ENCODE peak calls at places on chromosomes 4 and X, in eight cellular contexts. N is LoVo; W is NCI-H1694 treated with DMSO at 0.1 percent for 48 hours; J is NCI-H2081; T is Panc1; S is CD8-positive, alpha-beta T cell; R is T-helper 22 cell; H is hippocampal formation. M is an unnamed sample.

GRCh38 chrX:58025979-58026378 is 115.7 kb upstream of the ZXDA start:
- DNase-seq in N (peak), W (peak), J (peak), T (peak), S (peak), R (no peak), H (peak), M (peak)

GRCh38 chr4:128737098-128737513 is 72.4 kb upstream of the JADE1 start:
- DNase-seq in N (no peak), W (no peak), J (no peak), T (no peak), S (no peak), R (no peak), H (no peak), M (no peak)

GRCh38 chr4:6955261-6955911 is 45.8 kb downstream of the TBC1D14 start:
- DNase-seq in N (no peak), W (no peak), J (no peak), T (no peak), S (no peak), R (no peak), H (no peak), M (no peak)

GRCh38 chrX:46686003-46686645 is 72.8 kb downstream of the SLC9A7 start:
- DNase-seq in N (peak), W (peak), J (peak), T (no peak), S (peak), R (no peak), H (no peak), M (peak)

GRCh38 chr4:142218726-142219125 is 582.3 kb downstream of the IL15 start:
- DNase-seq in N (no peak), W (no peak), J (no peak), T (no peak), S (no peak), R (no peak), H (no peak), M (no peak)

GRCh38 chr4:146976145-146976544 is 30.5 kb upstream of the TTC29 start:
- DNase-seq in N (no peak), W (no peak), J (no peak), T (no peak), S (no peak), R (no peak), H (no peak), M (no peak)

GRCh38 chr4:164215113-164215741 is 538.7 kb upstream of the SMIM31 start:
- DNase-seq in N (no peak), W (no peak), J (no peak), T (no peak), S (no peak), R (no peak), H (no peak), M (no peak)

GRCh38 chrX:46730765-46731164 is 28.2 kb downstream of the SLC9A7 start:
- DNase-seq in N (no peak), W (no peak), J (no peak), T (no peak), S (no peak), R (no peak), H (no peak), M (no peak)

GRCh38 chr4:11402192-11402591 is 26.5 kb downstream of the HS3ST1 start:
- DNase-seq in N (no peak), W (no peak), J (no peak), T (no peak), S (no peak), R (no peak), H (no peak), M (no peak)

GRCh38 chr4:58739275-58739674 is 1629.1 kb upstream of the IGFBP7 start:
- DNase-seq in N (no peak), W (no peak), J (no peak), T (no peak), S (no peak), R (no peak), H (no peak), M (no peak)

GRCh38 chr4:646460-646859 is 21.1 kb downstream of the PDE6B start:
- DNase-seq in N (no peak), W (no peak), J (no peak), T (no peak), S (no peak), R (no peak), H (peak), M (no peak)

GRCh38 chr4:24568425-24568824 is 15.9 kb downstream of the DHX15 start:
- DNase-seq in N (no peak), W (no peak), J (no peak), T (no peak), S (no peak), R (no peak), H (no peak), M (no peak)

GRCh38 chrX:155923200-155923599 is 42.1 kb downstream of the VAMP7 start:
- DNase-seq in N (no peak), W (no peak), J (no peak), T (no peak), S (no peak), R (no peak), H (no peak), M (no peak)

GRCh38 chr4:19399001-19399400 is 852.7 kb upstream of the SLIT2 start:
- DNase-seq in N (no peak), W (no peak), J (no peak), T (no peak), S (no peak), R (no peak), H (no peak), M (no peak)

GRCh38 chr4:119037709-119038463 is 97.7 kb upstream of the MYOZ2 start:
- DNase-seq in N (no peak), W (no peak), J (no peak), T (no peak), S (no peak), R (no peak), H (no peak), M (no peak)